ENCODE peak calls at places on chromosome 12, in eight cellular contexts. P is activated naive CD8-positive, alpha-beta T cell treated with anti-CD3 and anti-CD28 coated beads, Interleukin-2, amount 50 U/mL, for 24 hours; W is foreskin keratinocyte; Z is neural crest cell; R is WTC11; J is activated CD4-positive, alpha-beta memory T cell treated with anti-CD3 and anti-CD28 coated beads for 36 hours; Y is adipocyte; U is dorsolateral prefrontal cortex. K is an unnamed sample.

GRCh38 chr12:10140001-10140400 is 10.0 kb upstream of the CLEC7A start:
- DNase-seq in Y (peak), Z (peak), R (peak), J (peak), U (no peak), P (peak), W (peak), K (peak)

GRCh38 chr12:131315601-131316000 is 361.9 kb downstream of the ADGRD1 start:
- DNase-seq in W (no peak), J (no peak), P (no peak), Y (no peak), U (no peak), R (no peak), Z (no peak), K (no peak)

GRCh38 chr12:53805067-53805466 is 53.3 kb upstream of the CISTR start:
- DNase-seq in P (no peak), J (no peak), W (peak), Y (no peak), U (no peak), Z (no peak), R (no peak), K (no peak)

GRCh38 chr12:126819554-126819953 is 1447.4 kb upstream of the TMEM132C start:
- DNase-seq in R (no peak), P (no peak), J (no peak), W (no peak), U (no peak), Y (no peak), Z (no peak), K (no peak)

GRCh38 chr12:94435511-94435927 is 24.1 kb downstream of the CEP83 start:
- DNase-seq in Z (no peak), W (no peak), Y (no peak), U (no peak), J (no peak), R (no peak), P (no peak), K (no peak)

GRCh38 chr12:116339062-116339461 is 61.6 kb upstream of the MED13L start:
- DNase-seq in Z (no peak), Y (no peak), J (no peak), U (no peak), W (no peak), R (no peak), P (no peak), K (no peak)

GRCh38 chr12:121263206-121263605 is 33.3 kb downstream of the CAMKK2 start:
- DNase-seq in Y (no peak), J (no peak), R (no peak), P (no peak), Z (no peak), U (no peak), W (no peak), K (no peak)

GRCh38 chr12:102879144-102879763 is 37.8 kb downstream of the PAH start:
- DNase-seq in R (peak), P (peak), Z (peak), Y (peak), J (peak), W (peak), U (peak), K (peak)

GRCh38 chr12:99392091-99392850 is 255.3 kb upstream of the GARIN6 start:
- DNase-seq in Y (no peak), J (no peak), W (no peak), Z (no peak), R (no peak), U (no peak), P (no peak), K (no peak)

GRCh38 chr12:96099986-96100385 is 64.6 kb upstream of the LTA4H start:
- DNase-seq in U (no peak), Z (no peak), R (no peak), W (no peak), Y (no peak), P (no peak), J (no peak), K (no peak)

GRCh38 chr12:84976133-84976532 is 59.9 kb downstream of the TSPAN19 start:
- DNase-seq in J (no peak), Z (no peak), P (no peak), R (no peak), Y (no peak), U (no peak), W (no peak), K (no peak)

GRCh38 chr12:53948650-53949593 is 5.8 kb upstream of the HOXC12 start:
- DNase-seq in U (no peak), Z (no peak), Y (no peak), R (no peak), W (no peak), P (no peak), J (no peak), K (no peak)

GRCh38 chr12:2691001-2691339 is 103.8 kb upstream of the FKBP4 start:
- DNase-seq in P (peak), R (peak), U (no peak), Z (peak), Y (no peak), W (peak), J (peak), K (peak)

GRCh38 chr12:116194935-116195431 is 82.5 kb downstream of the MED13L start:
- DNase-seq in J (peak), R (no peak), W (no peak), P (peak), Z (no peak), U (no peak), Y (no peak), K (peak)

GRCh38 chr12:49803693-49804450 is 24.3 kb downstream of the NCKAP5L start:
- DNase-seq in Z (no peak), J (no peak), P (no peak), Y (no peak), R (no peak), U (no peak), W (no peak), K (no peak)

GRCh38 chr12:1878214-1878613 is 40.2 kb downstream of the CACNA2D4 start:
- DNase-seq in P (no peak), R (no peak), W (no peak), U (no peak), Y (no peak), Z (no peak), J (no peak), K (no peak)

GRCh38 chr12:107451246-107451645 is 234.4 kb upstream of the PWP1 start:
- DNase-seq in U (no peak), R (no peak), Z (no peak), P (no peak), Y (no peak), W (no peak), J (no peak), K (no peak)